ENCODE peak calls at places on chromosomes 6 and 20, in six cellular contexts. A, X, C, Z, T and K are unnamed samples.

GRCh38 chr20:47136782-47137181 is 219.7 kb downstream of the ZMYND8 start:
- DNase-seq in A (no peak), X (no peak), C (no peak), Z (no peak), T (no peak), K (no peak)

GRCh38 chr6:24428615-24429014 is 25.9 kb downstream of the MRS2 start:
- DNase-seq in A (peak; percentile 38), X (no peak), C (no peak), Z (peak; percentile 80), T (no peak), K (no peak)

GRCh38 chr6:149060985-149061760 is 256.3 kb upstream of the TAB2 start:
- DNase-seq in A (peak; percentile 55), X (no peak), C (no peak), Z (peak; percentile 58), T (peak; percentile 81), K (no peak)

GRCh38 chr20:24891546-24892393 is 57.3 kb upstream of the CST7 start:
- DNase-seq in A (no peak), X (no peak), C (no peak), Z (no peak), T (no peak), K (no peak)

GRCh38 chr20:25706793-25707192 is 10.1 kb upstream of the ZNF337 start:
- DNase-seq in A (no peak), X (no peak), C (no peak), Z (peak; percentile 8), T (no peak), K (no peak)

GRCh38 chr20:41499961-41500725 is 118.0 kb downstream of the CHD6 start:
- DNase-seq in A (no peak), X (no peak), C (peak; percentile 60), Z (no peak), T (peak; percentile 78), K (no peak)

GRCh38 chr20:46849751-46850150 is 44.9 kb upstream of the EYA2 start:
- DNase-seq in A (no peak), X (no peak), C (no peak), Z (no peak), T (no peak), K (no peak)

GRCh38 chr6:169194737-169195136 is 58.9 kb downstream of the THBS2 start:
- DNase-seq in A (no peak), X (no peak), C (no peak), Z (no peak), T (no peak), K (no peak)

GRCh38 chr20:48574383-48574782 is 253.4 kb downstream of the PREX1 start:
- DNase-seq in A (peak; percentile 25), X (no peak), C (peak; percentile 84), Z (peak; percentile 3), T (no peak), K (peak; percentile 45)

GRCh38 chr6:12749531-12750379 is 33.2 kb downstream of the PHACTR1 start:
- DNase-seq in A (no peak), X (no peak), C (peak; percentile 75), Z (no peak), T (peak; percentile 89), K (no peak)

GRCh38 chr20:45445805-45446562 is 23.6 kb upstream of the WFDC2 start:
- DNase-seq in A (peak; percentile 37), X (no peak), C (peak; percentile 68), Z (no peak), T (peak; percentile 15), K (peak; percentile 22)

GRCh38 chr6:112007805-112008204 is 46.1 kb upstream of the CCN6 start:
- DNase-seq in A (peak; percentile 63), X (no peak), C (no peak), Z (no peak), T (no peak), K (no peak)

GRCh38 chr20:17570347-17571152 is 675 bp downstream of the DSTN start:
- DNase-seq in A (peak; percentile 53), X (peak; percentile 54), C (peak; percentile 79), Z (no peak), T (peak; percentile 55), K (peak; percentile 25)

GRCh38 chr20:47220161-47220582 is 136.3 kb downstream of the ZMYND8 start:
- DNase-seq in A (no peak), X (no peak), C (peak; percentile 71), Z (no peak), T (peak; percentile 2), K (no peak)

GRCh38 chr6:4774715-4775590 is 1.3 kb upstream of the CDYL start:
- DNase-seq in A (no peak), X (no peak), C (peak; percentile 82), Z (peak; percentile 32), T (no peak), K (no peak)

GRCh38 chr6:69813508-69813907 is 16.7 kb upstream of the LMBRD1 start:
- DNase-seq in A (peak; percentile 4), X (no peak), C (no peak), Z (peak; percentile 13), T (no peak), K (no peak)

GRCh38 chr6:36852481-36853147 is 13.4 kb upstream of the CPNE5 start:
- DNase-seq in A (peak; percentile 81), X (no peak), C (peak; percentile 62), Z (peak; percentile 71), T (no peak), K (no peak)

GRCh38 chr6:132354517-132355167 is 46.6 kb downstream of the MOXD1 start:
- DNase-seq in A (peak; percentile 82), X (no peak), C (peak; percentile 61), Z (peak; percentile 77), T (no peak), K (no peak)

GRCh38 chr6:81242634-81243033 is 509.8 kb downstream of the TENT5A start:
- DNase-seq in A (no peak), X (no peak), C (no peak), Z (no peak), T (no peak), K (no peak)

GRCh38 chr6:41587223-41587879 is 41.2 kb downstream of the FOXP4 start:
- DNase-seq in A (no peak), X (no peak), C (no peak), Z (no peak), T (no peak), K (no peak)

GRCh38 chr20:52895662-52896061 is 76.5 kb upstream of the TSHZ2 start:
- DNase-seq in A (no peak), X (no peak), C (no peak), Z (no peak), T (no peak), K (peak; percentile 21)

GRCh38 chr20:10531848-10532247 is 96.7 kb downstream of the SLX4IP start:
- DNase-seq in A (peak; percentile 52), X (no peak), C (no peak), Z (no peak), T (no peak), K (no peak)

GRCh38 chr6:148947621-148948444 is 201.0 kb downstream of the UST start:
- DNase-seq in A (peak; percentile 72), X (peak; percentile 59), C (peak; percentile 92), Z (peak; percentile 75), T (peak; percentile 68), K (peak; percentile 5)

GRCh38 chr6:4355241-4355640 is 219.9 kb upstream of the ECI2 start:
- DNase-seq in A (peak; percentile 97), X (no peak), C (peak; percentile 46), Z (peak; percentile 88), T (no peak), K (no peak)

GRCh38 chr20:20546402-20546801 is 166.0 kb downstream of the RALGAPA2 start:
- DNase-seq in A (no peak), X (no peak), C (no peak), Z (peak; percentile 87), T (peak; percentile 71), K (no peak)